ENCODE peak calls at places on chromosomes 6 and 20, in four cellular contexts. J is tibial artery, X is SK-N-SH, P is colonic mucosa. Q is an unnamed sample. For H3K36me3, the result is how much of the 10 kb centered on the place peaks cover.

GRCh38 chr6:109073344-109074235 is 21.1 kb downstream of the SESN1 start:
- DNase-seq in J (no peak), X (peak), P (peak), Q (no peak)

GRCh38 chr6:90463359-90463758 is 123.5 kb downstream of the MAP3K7 start:
- DNase-seq in J (no peak), X (no peak), P (no peak), Q (no peak)

GRCh38 chr6:21752054-21752811 is 158.7 kb downstream of the SOX4 start:
- DNase-seq in J (no peak), X (no peak), P (no peak), Q (no peak)

GRCh38 chr20:57882451-57883161 is 172.8 kb upstream of the PMEPA1 start:
- DNase-seq in J (peak), X (no peak), P (peak), Q (no peak)

GRCh38 chr20:8930691-8931090 is 138.2 kb upstream of the PLCB4 start:
- DNase-seq in J (no peak), X (no peak), P (no peak), Q (peak)

GRCh38 chr20:14055127-14055742 is 59.9 kb downstream of the MACROD2 start:
- DNase-seq in J (no peak), X (peak), P (peak), Q (peak)

GRCh38 chr20:43681468-43681942 is 14.6 kb downstream of the MYBL2 start:
- DNase-seq in J (no peak), X (no peak), P (no peak), Q (no peak)

GRCh38 chr6:31135710-31136109 is 3.2 kb downstream of the PSORS1C2 start:
- DNase-seq in J (no peak), X (no peak), P (no peak), Q (no peak)

GRCh38 chr6:166738361-166738760 is 111.3 kb upstream of the RPS6KA2 start:
- DNase-seq in J (no peak), X (no peak), P (no peak), Q (no peak)

GRCh38 chr6:95548188-95548837 is 29.0 kb upstream of the MANEA start:
- DNase-seq in J (no peak), X (no peak), P (no peak), Q (no peak)

GRCh38 chr20:51425347-51426106 is 117.0 kb downstream of the NFATC2 start:
- DNase-seq in J (no peak), X (no peak), P (no peak), Q (no peak)

GRCh38 chr6:106847116-106847515 is 127.4 kb downstream of the CD24 start:
- DNase-seq in J (no peak), X (no peak), P (no peak), Q (no peak)

GRCh38 chr6:44110005-44110681 is 17.1 kb downstream of the MRPL14 start:
- DNase-seq in J (no peak), X (no peak), P (no peak), Q (no peak)

GRCh38 chr6:157989541-157990289 is 8.1 kb downstream of the SYNJ2 start:
- DNase-seq in J (peak), X (peak), P (peak), Q (no peak)

GRCh38 chr6:131948221-131948661 is 2.9 kb downstream of the CCN2 start:
- DNase-seq in J (no peak), X (no peak), P (no peak), Q (peak)

GRCh38 chr20:33865761-33866160 is 54.6 kb downstream of the CHMP4B start:
- DNase-seq in J (no peak), X (no peak), P (no peak), Q (no peak)

GRCh38 chr6:167122041-167122826 is 662 bp upstream of the CCR6 start:
- DNase-seq in J (no peak), X (no peak), P (no peak), Q (no peak)

GRCh38 chr6:115120394-115120793 is 777.6 kb upstream of the HS3ST5 start:
- DNase-seq in J (no peak), X (peak), P (no peak), Q (no peak)

GRCh38 chr20:57838670-57839142 is 128.9 kb upstream of the PMEPA1 start:
- DNase-seq in J (no peak), X (peak), P (no peak), Q (no peak)

GRCh38 chr20:52305029-52305645 is 113.6 kb upstream of the ZFP64 start:
- DNase-seq in J (no peak), X (no peak), P (no peak), Q (no peak)

GRCh38 chr6:108531332-108531731 is 29.4 kb upstream of the FOXO3 start:
- DNase-seq in J (no peak), X (no peak), P (no peak), Q (no peak)

GRCh38 chr20:16349518-16350295 is 223.5 kb downstream of the KIF16B start:
- DNase-seq in J (no peak), X (peak), P (no peak), Q (peak)

GRCh38 chr6:44580901-44581300 is 193.4 kb downstream of the CDC5L start:
- DNase-seq in J (no peak), X (no peak), P (peak), Q (peak)

GRCh38 chr20:43528258-43528875 is 20.9 kb downstream of the L3MBTL1 start:
- DNase-seq in J (peak), X (no peak), P (no peak), Q (no peak)

GRCh38 chr6:130796313-130796905 is 30.8 kb upstream of the SMLR1 start:
- DNase-seq in J (no peak), X (peak), P (no peak), Q (peak)

GRCh38 chr6:168331058-168331457 is 11.5 kb upstream of the DACT2 start:
- DNase-seq in J (no peak), X (no peak), P (no peak), Q (no peak)

GRCh38 chr20:237479-237878 is 10.4 kb downstream of the DEFB129 start:
- DNase-seq in J (no peak), X (no peak), P (no peak), Q (no peak)

GRCh38 chr20:419556-420168 is 11.6 kb downstream of the RBCK1 start:
- DNase-seq in J (peak), X (no peak), P (peak), Q (no peak)

GRCh38 chr6:87914637-87915395 is 132.8 kb upstream of the SPACA1 start:
- DNase-seq in J (no peak), X (no peak), P (no peak), Q (no peak)

GRCh38 chr20:33693741-33694645 is 7.8 kb upstream of the E2F1 start:
- DNase-seq in J (peak), X (peak), P (peak), Q (no peak)

GRCh38 chr6:41156001-41156400 is 1.9 kb upstream of the TREML1 start:
- DNase-seq in J (no peak), X (no peak), P (no peak), Q (no peak)

GRCh38 chr6:5556011-5556410 is 294.7 kb downstream of the FARS2 start:
- DNase-seq in J (no peak), X (no peak), P (no peak), Q (no peak)

GRCh38 chr6:25295651-25296050 is 16.5 kb downstream of the CARMIL1 start:
- DNase-seq in J (no peak), X (no peak), P (no peak), Q (no peak)

GRCh38 chr6:123953920-123954319 is 150.3 kb downstream of the NKAIN2 start:
- DNase-seq in J (no peak), X (no peak), P (no peak), Q (no peak)

GRCh38 chr6:170533792-170534191 is 19.3 kb downstream of the PSMB1 start:
- DNase-seq in J (no peak), X (no peak), P (no peak), Q (no peak)
- H3K36me3 ChIP-seq in J (half or more), X (half or more), P (under half), Q (under half)

DNA sequence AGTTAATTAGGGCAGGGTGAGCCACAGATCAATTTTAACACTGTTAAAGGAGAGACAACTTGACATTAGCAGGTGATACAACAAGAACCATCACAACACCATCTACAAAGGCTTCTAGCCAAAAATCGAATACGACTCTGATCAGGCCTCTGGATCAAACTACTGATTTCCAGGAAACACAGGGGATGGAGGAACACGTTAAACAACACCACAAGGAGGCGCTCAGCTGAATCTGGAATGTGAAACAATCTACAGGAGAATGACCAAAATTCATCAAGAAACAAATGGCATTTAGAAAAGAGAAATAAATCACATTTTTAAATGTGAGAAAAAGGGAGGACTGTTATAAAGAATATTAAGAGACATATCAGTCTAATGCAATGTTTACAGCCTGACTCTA is 13.5 kb upstream of the MAFB start:
- DNase-seq in J (no peak), X (no peak), P (no peak), Q (no peak)
- TF ChIP-seq CTCF in J (no peak), X (peak), P (no peak), Q (peak)

DNA sequence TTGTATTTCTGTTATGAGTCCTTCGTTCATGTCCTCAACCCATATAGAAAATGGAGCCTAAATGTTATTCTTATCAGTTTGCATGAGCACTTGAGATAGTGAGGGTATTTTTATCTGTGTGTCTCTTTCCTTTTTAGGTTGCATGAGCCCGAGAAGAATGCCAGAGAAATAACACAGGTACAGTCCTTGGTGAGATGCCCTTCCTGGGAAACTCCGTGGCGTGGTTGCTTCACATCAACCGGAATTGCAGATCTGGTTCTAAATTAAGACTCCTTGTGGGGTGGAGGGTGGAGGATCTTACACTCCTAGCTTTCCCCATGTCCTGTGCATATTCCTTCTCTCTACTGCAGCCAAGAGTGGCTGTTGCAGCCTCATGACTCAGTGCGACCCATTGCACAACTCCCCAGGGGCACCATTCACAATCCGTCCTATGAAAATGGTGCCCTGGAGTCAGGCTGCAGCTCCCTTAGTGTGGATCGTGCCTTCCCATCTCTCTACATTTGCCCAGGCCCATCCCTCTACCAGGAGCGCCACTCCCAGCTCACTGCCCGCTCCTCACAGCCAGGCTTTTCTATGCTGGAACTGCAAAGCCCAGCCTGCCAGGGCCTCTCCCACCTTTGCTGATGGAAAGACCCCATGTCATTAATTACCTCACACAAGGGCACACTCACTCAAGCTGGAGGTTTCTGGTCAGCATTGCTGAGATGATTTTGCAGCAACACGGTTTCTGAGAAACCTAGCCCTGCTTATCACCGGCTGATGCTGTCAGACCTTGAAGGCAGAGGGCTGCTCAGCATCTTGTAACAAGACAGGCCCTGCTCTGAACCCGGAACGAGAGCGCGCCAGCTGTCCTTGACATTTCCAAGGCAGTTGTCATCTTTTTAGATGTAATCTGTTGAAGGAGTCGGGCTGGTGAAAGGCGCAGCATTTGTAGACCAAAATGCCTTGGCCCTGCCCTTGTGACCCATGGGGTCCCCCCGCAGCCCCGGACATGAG is 39.7 kb downstream of the SIRPA start:
- DNase-seq in J (peak), X (peak), P (no peak), Q (no peak)
- H3K36me3 ChIP-seq in J (under half), X (under half), P (under half), Q (under half)

GRCh38 chr6:36702656-36703055 is 5.0 kb downstream of the RAB44 start:
- DNase-seq in J (peak), X (no peak), P (no peak), Q (no peak)

GRCh38 chr6:36703081-36703606 is 5.5 kb downstream of the RAB44 start:
- DNase-seq in J (peak), X (no peak), P (no peak), Q (no peak)

GRCh38 chr6:36700071-36700811 is 2.6 kb downstream of the RAB44 start:
- DNase-seq in J (peak), X (no peak), P (no peak), Q (no peak)

GRCh38 chr6:36700812-36701211 is 3.2 kb downstream of the RAB44 start:
- DNase-seq in J (peak), X (no peak), P (no peak), Q (no peak)

GRCh38 chr6:36701401-36701991 is 3.9 kb downstream of the RAB44 start:
- DNase-seq in J (peak), X (no peak), P (no peak), Q (no peak)
- TF ChIP-seq CTCF in J (no peak), X (no peak), P (no peak), Q (no peak)

DNA sequence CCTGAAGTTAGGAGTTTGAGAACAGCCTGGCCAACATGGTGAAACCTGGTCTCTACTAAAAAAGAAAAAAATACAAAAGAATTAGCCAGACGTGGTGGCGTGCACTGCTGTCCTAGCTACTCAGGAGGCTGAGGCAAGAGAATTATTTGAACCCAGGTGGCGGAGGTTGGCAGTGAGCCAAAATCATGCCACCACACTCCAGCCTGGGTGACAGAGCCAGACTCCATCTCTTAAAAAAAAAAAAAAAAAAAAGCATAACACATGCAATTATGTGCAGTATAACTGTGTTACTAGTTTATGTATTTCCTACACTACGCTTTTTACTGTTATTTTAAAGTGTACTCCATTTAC is 31.9 kb upstream of the FAM135A start:
- DNase-seq in J (no peak), X (no peak), P (no peak), Q (no peak)
- H3K36me3 ChIP-seq in J (under half), X (under half), P (under half), Q (under half)

DNA sequence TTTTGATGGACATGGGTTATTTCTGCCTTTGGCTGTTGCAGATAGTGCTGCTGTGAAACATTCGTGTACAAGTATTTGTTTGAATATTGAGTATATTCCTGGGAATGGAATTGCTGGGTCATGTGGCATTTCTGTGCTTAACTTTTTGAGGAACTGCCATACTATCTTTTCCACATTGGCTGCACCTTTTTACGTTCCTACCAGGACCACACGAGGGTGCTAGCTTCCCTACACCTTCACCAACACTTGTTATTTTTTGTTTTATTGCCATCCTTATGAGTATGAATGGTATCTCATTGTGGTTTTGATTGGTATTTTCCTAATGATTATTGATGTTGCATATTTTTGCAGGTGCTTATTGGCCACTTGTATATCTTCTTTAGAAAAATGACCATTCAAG is 47.8 kb upstream of the PLCG1 start:
- DNase-seq in J (no peak), X (no peak), P (no peak), Q (no peak)
- TF ChIP-seq CTCF in J (no peak), X (peak), P (no peak), Q (no peak)

DNA sequence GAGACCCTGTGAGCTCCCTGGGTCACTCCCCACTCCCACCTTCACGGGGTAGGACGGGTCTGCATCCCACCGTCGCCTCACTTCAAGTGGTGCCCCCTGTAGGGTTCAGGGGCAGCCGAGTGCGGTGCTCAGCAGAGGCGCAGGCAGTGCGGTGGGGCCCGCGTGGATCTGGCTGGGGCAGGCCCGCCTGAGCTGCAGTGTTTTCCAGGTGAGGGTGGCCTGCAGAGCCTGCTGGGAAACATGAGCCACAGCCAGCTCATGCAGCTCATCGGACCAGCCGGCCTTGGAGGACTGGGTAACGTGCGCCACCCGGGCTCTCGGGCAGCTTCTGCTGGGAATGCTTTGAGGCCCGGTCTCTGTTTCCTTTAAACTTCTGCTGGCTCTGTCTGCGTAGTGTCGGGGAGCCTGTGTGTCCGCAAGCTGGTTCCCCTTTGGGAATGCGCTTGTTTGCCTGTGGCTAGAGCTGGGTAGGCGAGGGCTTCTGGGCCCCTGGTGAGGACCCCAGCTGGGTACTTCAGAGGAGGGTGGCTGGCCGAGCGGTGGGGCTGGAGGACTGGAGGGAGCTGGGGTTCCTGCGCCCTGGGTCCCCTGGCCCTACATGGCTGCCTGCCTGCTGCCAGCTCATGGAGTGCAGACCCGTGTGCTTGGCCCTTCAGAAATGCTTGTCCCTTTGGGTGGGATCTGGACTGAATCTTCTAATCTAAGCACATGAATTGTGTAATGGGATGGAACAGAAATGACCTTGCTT is 3.8 kb downstream of the ADRM1 start:
- DNase-seq in J (no peak), X (no peak), P (no peak), Q (no peak)
- H3K36me3 ChIP-seq in J (half or more), X (under half), P (under half), Q (under half)

DNA sequence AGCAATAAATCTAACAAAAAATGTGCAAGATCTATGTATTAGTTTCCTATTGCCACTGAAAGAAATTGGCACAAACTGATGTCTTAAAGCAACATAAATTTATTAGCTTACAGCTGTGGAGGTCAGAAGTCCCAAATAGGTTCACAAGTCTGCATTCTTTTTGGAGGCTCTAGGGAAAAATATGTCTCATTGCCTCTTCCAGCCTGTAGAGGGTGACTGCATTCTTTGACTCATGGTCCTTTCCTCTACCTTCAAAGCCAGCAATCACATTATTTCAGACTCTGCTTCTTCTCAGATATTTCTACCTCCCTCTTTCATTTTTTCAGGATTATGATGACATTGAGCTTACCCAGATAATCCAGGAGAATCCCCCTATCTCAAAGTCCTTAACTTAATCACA is 1531.1 kb downstream of the KHDRBS2 start:
- DNase-seq in J (no peak), X (no peak), P (no peak), Q (no peak)
- TF ChIP-seq CTCF in J (no peak), X (no peak), P (no peak), Q (no peak)

DNA sequence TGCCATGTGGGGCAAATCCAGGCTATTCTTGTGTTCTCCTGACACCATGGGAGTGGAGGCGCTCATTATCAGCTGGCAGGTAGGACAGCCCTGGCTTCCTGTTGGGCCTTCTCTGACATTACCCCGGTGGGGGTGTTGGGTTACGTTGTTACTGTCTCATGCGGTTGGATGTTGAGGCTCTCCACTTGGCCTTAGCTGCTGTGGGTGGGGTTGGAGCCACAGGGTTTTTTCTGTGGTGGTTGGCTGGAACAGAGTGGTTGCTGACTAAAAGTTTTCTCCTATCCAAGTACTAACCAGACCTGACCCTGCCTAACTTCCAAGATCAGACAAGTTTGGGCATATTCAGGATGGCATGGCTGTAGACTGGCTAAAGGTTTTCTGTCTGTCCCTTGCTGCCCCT is 20.2 kb downstream of the RIPK1 start:
- DNase-seq in J (no peak), X (no peak), P (no peak), Q (no peak)
- H3K36me3 ChIP-seq in J (under half), X (under half), P (under half), Q (under half)

DNA sequence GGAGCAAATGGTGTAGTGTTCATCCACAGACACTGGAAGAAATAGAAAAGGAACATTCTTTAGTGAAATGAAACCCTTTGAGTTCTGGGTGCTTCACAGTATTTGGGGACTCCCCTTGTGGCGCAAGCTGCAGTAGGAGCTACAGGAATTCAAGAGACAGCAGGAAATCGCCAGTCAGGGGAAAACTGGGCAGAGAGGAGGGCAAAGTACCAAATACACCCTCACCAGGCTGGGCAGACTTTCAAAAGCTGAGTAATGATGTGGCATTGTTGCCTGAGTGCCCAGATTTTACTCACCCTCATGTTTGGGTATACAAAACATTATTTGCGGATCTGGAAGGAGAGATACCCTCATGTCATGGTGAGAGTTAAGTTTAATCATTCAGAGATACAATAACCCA is 97.9 kb downstream of the SOD2 start:
- DNase-seq in J (no peak), X (no peak), P (no peak), Q (no peak)
- TF ChIP-seq CTCF in J (no peak), X (no peak), P (no peak), Q (no peak)

Q was measured in BJ.